ENCODE peak calls at places on chromosomes 3 and 15, in ten cellular contexts. One of them, this sample, is unnamed.

GRCh38 chr3:189331002-189331418 is 159.2 kb downstream of the TPRG1 start:
- DNase-seq in uterus: no peak
- DNase-seq in GM10248: no peak
- DNase-seq in heart right ventricle: no peak
- DNase-seq in activated CD8-positive, alpha-beta T cell treated with anti-CD3 and anti-CD28 coated beads for 36 hours: peak
- DNase-seq in fibroblast of lung: no peak
- DNase-seq in retinal pigment epithelial cell: no peak
- DNase-seq in prostate gland: no peak
- DNase-seq in astrocyte of the spinal cord: peak
- DNase-seq in GM20000: no peak
- DNase-seq in this sample: no peak

GRCh38 chr3:121231872-121232271 is 313.9 kb downstream of the POLQ start:
- DNase-seq in activated CD8-positive, alpha-beta T cell treated with anti-CD3 and anti-CD28 coated beads for 36 hours: no peak
- DNase-seq in fibroblast of lung: no peak
- DNase-seq in GM20000: no peak
- DNase-seq in uterus: no peak
- DNase-seq in retinal pigment epithelial cell: no peak
- DNase-seq in GM10248: no peak
- DNase-seq in heart right ventricle: no peak
- DNase-seq in prostate gland: no peak
- DNase-seq in astrocyte of the spinal cord: no peak
- DNase-seq in this sample: no peak

GRCh38 chr3:139265131-139266016 is 78.4 kb upstream of the MRPS22 start:
- DNase-seq in prostate gland: no peak
- DNase-seq in retinal pigment epithelial cell: no peak
- DNase-seq in astrocyte of the spinal cord: no peak
- DNase-seq in heart right ventricle: no peak
- DNase-seq in GM20000: no peak
- DNase-seq in GM10248: no peak
- DNase-seq in activated CD8-positive, alpha-beta T cell treated with anti-CD3 and anti-CD28 coated beads for 36 hours: no peak
- DNase-seq in uterus: no peak
- DNase-seq in fibroblast of lung: no peak
- DNase-seq in this sample: peak

GRCh38 chr3:156739976-156740375 is 65.6 kb downstream of the TIPARP start:
- DNase-seq in activated CD8-positive, alpha-beta T cell treated with anti-CD3 and anti-CD28 coated beads for 36 hours: no peak
- DNase-seq in GM10248: no peak
- DNase-seq in fibroblast of lung: no peak
- DNase-seq in uterus: no peak
- DNase-seq in GM20000: no peak
- DNase-seq in astrocyte of the spinal cord: no peak
- DNase-seq in heart right ventricle: no peak
- DNase-seq in prostate gland: no peak
- DNase-seq in retinal pigment epithelial cell: no peak
- DNase-seq in this sample: no peak

GRCh38 chr15:57743424-57743823 is 36.9 kb downstream of the POLR2M start:
- DNase-seq in GM10248: no peak
- DNase-seq in uterus: no peak
- DNase-seq in fibroblast of lung: no peak
- DNase-seq in prostate gland: no peak
- DNase-seq in activated CD8-positive, alpha-beta T cell treated with anti-CD3 and anti-CD28 coated beads for 36 hours: no peak
- DNase-seq in astrocyte of the spinal cord: no peak
- DNase-seq in heart right ventricle: no peak
- DNase-seq in retinal pigment epithelial cell: no peak
- DNase-seq in GM20000: peak
- DNase-seq in this sample: no peak

GRCh38 chr15:63250312-63250965 is 27.0 kb upstream of the APH1B start:
- DNase-seq in prostate gland: no peak
- DNase-seq in uterus: no peak
- DNase-seq in retinal pigment epithelial cell: no peak
- DNase-seq in GM10248: no peak
- DNase-seq in fibroblast of lung: peak
- DNase-seq in GM20000: no peak
- DNase-seq in heart right ventricle: no peak
- DNase-seq in astrocyte of the spinal cord: peak
- DNase-seq in activated CD8-positive, alpha-beta T cell treated with anti-CD3 and anti-CD28 coated beads for 36 hours: no peak
- DNase-seq in this sample: no peak

GRCh38 chr15:95684693-95685115 is 645.8 kb upstream of the NR2F2 start:
- DNase-seq in GM20000: no peak
- DNase-seq in fibroblast of lung: peak
- DNase-seq in retinal pigment epithelial cell: peak
- DNase-seq in prostate gland: no peak
- DNase-seq in uterus: no peak
- DNase-seq in activated CD8-positive, alpha-beta T cell treated with anti-CD3 and anti-CD28 coated beads for 36 hours: no peak
- DNase-seq in GM10248: no peak
- DNase-seq in astrocyte of the spinal cord: peak
- DNase-seq in heart right ventricle: no peak
- DNase-seq in this sample: no peak

GRCh38 chr15:66630801-66631351 is 65.1 kb upstream of the LCTL start:
- DNase-seq in prostate gland: no peak
- DNase-seq in uterus: no peak
- DNase-seq in heart right ventricle: no peak
- DNase-seq in retinal pigment epithelial cell: no peak
- DNase-seq in GM20000: no peak
- DNase-seq in fibroblast of lung: no peak
- DNase-seq in GM10248: no peak
- DNase-seq in astrocyte of the spinal cord: no peak
- DNase-seq in activated CD8-positive, alpha-beta T cell treated with anti-CD3 and anti-CD28 coated beads for 36 hours: no peak
- DNase-seq in this sample: no peak

GRCh38 chr15:31338879-31339557 is 12.4 kb downstream of the KLF13 start:
- DNase-seq in heart right ventricle: peak
- DNase-seq in activated CD8-positive, alpha-beta T cell treated with anti-CD3 and anti-CD28 coated beads for 36 hours: peak
- DNase-seq in uterus: peak
- DNase-seq in GM10248: peak
- DNase-seq in prostate gland: no peak
- DNase-seq in fibroblast of lung: peak
- DNase-seq in retinal pigment epithelial cell: no peak
- DNase-seq in GM20000: peak
- DNase-seq in astrocyte of the spinal cord: peak
- DNase-seq in this sample: no peak

GRCh38 chr3:64220161-64220560 is 5.1 kb downstream of the PRICKLE2 start:
- DNase-seq in activated CD8-positive, alpha-beta T cell treated with anti-CD3 and anti-CD28 coated beads for 36 hours: no peak
- DNase-seq in retinal pigment epithelial cell: peak
- DNase-seq in fibroblast of lung: peak
- DNase-seq in prostate gland: no peak
- DNase-seq in GM10248: no peak
- DNase-seq in astrocyte of the spinal cord: peak
- DNase-seq in uterus: no peak
- DNase-seq in heart right ventricle: no peak
- DNase-seq in GM20000: no peak
- DNase-seq in this sample: no peak

GRCh38 chr15:84721381-84721780 is 5.4 kb upstream of the SEC11A start:
- DNase-seq in GM20000: no peak
- DNase-seq in prostate gland: no peak
- DNase-seq in GM10248: no peak
- DNase-seq in activated CD8-positive, alpha-beta T cell treated with anti-CD3 and anti-CD28 coated beads for 36 hours: no peak
- DNase-seq in heart right ventricle: no peak
- DNase-seq in retinal pigment epithelial cell: no peak
- DNase-seq in uterus: no peak
- DNase-seq in astrocyte of the spinal cord: no peak
- DNase-seq in fibroblast of lung: no peak
- DNase-seq in this sample: no peak

GRCh38 chr15:72086010-72086697 is 31.8 kb downstream of the MYO9A start:
- DNase-seq in GM10248: no peak
- DNase-seq in uterus: no peak
- DNase-seq in heart right ventricle: no peak
- DNase-seq in retinal pigment epithelial cell: no peak
- DNase-seq in activated CD8-positive, alpha-beta T cell treated with anti-CD3 and anti-CD28 coated beads for 36 hours: no peak
- DNase-seq in GM20000: no peak
- DNase-seq in astrocyte of the spinal cord: no peak
- DNase-seq in fibroblast of lung: no peak
- DNase-seq in prostate gland: no peak
- DNase-seq in this sample: no peak

GRCh38 chr15:31214864-31215489 is 111.7 kb upstream of the KLF13 start:
- DNase-seq in prostate gland: peak
- DNase-seq in GM20000: no peak
- DNase-seq in heart right ventricle: peak
- DNase-seq in astrocyte of the spinal cord: no peak
- DNase-seq in uterus: peak
- DNase-seq in fibroblast of lung: peak
- DNase-seq in GM10248: no peak
- DNase-seq in activated CD8-positive, alpha-beta T cell treated with anti-CD3 and anti-CD28 coated beads for 36 hours: no peak
- DNase-seq in retinal pigment epithelial cell: no peak
- DNase-seq in this sample: peak

GRCh38 chr3:148643389-148643840 is 54.3 kb upstream of the AGTR1 start:
- DNase-seq in retinal pigment epithelial cell: peak
- DNase-seq in GM10248: no peak
- DNase-seq in astrocyte of the spinal cord: peak
- DNase-seq in prostate gland: no peak
- DNase-seq in activated CD8-positive, alpha-beta T cell treated with anti-CD3 and anti-CD28 coated beads for 36 hours: no peak
- DNase-seq in uterus: no peak
- DNase-seq in fibroblast of lung: peak
- DNase-seq in GM20000: no peak
- DNase-seq in heart right ventricle: no peak
- DNase-seq in this sample: no peak

DNA sequence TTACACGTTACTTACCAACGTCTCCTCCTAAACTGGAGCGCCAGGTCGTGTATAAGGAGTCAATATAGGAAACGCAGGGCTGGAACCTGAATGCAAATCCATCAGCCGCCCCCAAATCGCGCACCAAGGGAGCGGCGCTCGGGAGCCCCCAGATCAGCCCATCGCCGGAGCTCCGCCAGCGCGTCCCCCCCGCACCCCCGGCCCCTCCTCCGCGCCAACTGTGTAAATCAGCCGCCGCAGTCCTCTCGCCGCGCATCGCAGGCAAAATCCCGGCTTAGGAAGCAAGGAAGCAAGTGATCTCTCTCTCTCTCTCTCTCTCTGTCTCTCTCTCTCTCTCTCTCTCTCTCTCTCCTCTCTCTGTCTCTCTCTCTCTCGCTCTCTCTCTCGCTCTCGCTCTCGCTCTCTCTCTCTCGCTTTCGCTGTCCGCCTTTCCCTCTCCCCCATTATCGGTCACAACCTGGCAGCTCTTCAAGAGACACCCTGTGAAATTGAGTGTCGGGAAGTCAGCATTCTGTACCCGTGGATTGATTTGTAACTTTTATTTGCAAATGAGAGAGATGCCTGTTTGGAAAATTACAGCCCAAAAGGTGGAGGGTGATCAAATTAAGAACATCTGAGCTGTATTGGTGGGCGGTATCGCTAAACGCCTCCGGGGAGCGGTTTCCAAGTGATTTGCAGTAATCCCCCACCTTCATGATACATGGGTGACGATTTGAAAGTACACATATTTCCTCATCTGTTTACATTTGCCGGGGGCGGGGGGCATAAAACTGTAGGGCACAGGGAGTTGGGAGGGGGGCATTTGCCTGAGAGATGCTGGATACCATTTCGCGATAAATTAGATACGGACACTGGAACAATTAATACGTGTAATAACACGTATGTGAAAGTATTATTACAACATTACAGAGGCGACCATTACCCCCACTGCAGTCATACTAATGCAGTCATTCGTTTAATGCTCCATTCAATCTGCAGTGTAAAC is 685 bp upstream of the SLITRK3 start:
- DNase-seq in uterus: peak
- DNase-seq in GM10248: peak
- DNase-seq in astrocyte of the spinal cord: no peak
- DNase-seq in fibroblast of lung: peak
- DNase-seq in GM20000: no peak
- DNase-seq in heart right ventricle: no peak
- DNase-seq in prostate gland: no peak
- DNase-seq in retinal pigment epithelial cell: no peak
- DNase-seq in activated CD8-positive, alpha-beta T cell treated with anti-CD3 and anti-CD28 coated beads for 36 hours: no peak
- DNase-seq in this sample: no peak
- TF ChIP-seq CTCF in uterus: no peak
- TF ChIP-seq CTCF in GM10248: no peak
- TF ChIP-seq CTCF in astrocyte of the spinal cord: no peak
- TF ChIP-seq CTCF in fibroblast of lung: no peak
- TF ChIP-seq CTCF in GM20000: no peak
- TF ChIP-seq CTCF in heart right ventricle: no peak
- TF ChIP-seq CTCF in prostate gland: no peak
- TF ChIP-seq CTCF in retinal pigment epithelial cell: no peak
- TF ChIP-seq CTCF in activated CD8-positive, alpha-beta T cell treated with anti-CD3 and anti-CD28 coated beads for 36 hours: no peak
- TF ChIP-seq CTCF in this sample: no peak

GRCh38 chr15:76196286-76196948 is 114.9 kb downstream of the ETFA start:
- DNase-seq in fibroblast of lung: peak
- DNase-seq in GM20000: no peak
- DNase-seq in GM10248: no peak
- DNase-seq in heart right ventricle: peak
- DNase-seq in astrocyte of the spinal cord: peak
- DNase-seq in uterus: peak
- DNase-seq in retinal pigment epithelial cell: peak
- DNase-seq in activated CD8-positive, alpha-beta T cell treated with anti-CD3 and anti-CD28 coated beads for 36 hours: no peak
- DNase-seq in prostate gland: peak
- DNase-seq in this sample: no peak
- TF ChIP-seq CTCF in fibroblast of lung: no peak
- TF ChIP-seq CTCF in GM20000: no peak
- TF ChIP-seq CTCF in GM10248: no peak
- TF ChIP-seq CTCF in heart right ventricle: no peak
- TF ChIP-seq CTCF in astrocyte of the spinal cord: no peak
- TF ChIP-seq CTCF in uterus: no peak
- TF ChIP-seq CTCF in retinal pigment epithelial cell: no peak
- TF ChIP-seq CTCF in activated CD8-positive, alpha-beta T cell treated with anti-CD3 and anti-CD28 coated beads for 36 hours: no peak
- TF ChIP-seq CTCF in prostate gland: no peak
- TF ChIP-seq CTCF in this sample: no peak

GRCh38 chr3:176514297-176514696 is 683.0 kb downstream of the TBL1XR1 start:
- DNase-seq in retinal pigment epithelial cell: no peak
- DNase-seq in fibroblast of lung: peak
- DNase-seq in activated CD8-positive, alpha-beta T cell treated with anti-CD3 and anti-CD28 coated beads for 36 hours: peak
- DNase-seq in GM20000: no peak
- DNase-seq in prostate gland: peak
- DNase-seq in heart right ventricle: no peak
- DNase-seq in astrocyte of the spinal cord: peak
- DNase-seq in GM10248: no peak
- DNase-seq in uterus: no peak
- DNase-seq in this sample: no peak
- TF ChIP-seq CTCF in retinal pigment epithelial cell: peak
- TF ChIP-seq CTCF in fibroblast of lung: peak
- TF ChIP-seq CTCF in activated CD8-positive, alpha-beta T cell treated with anti-CD3 and anti-CD28 coated beads for 36 hours: peak
- TF ChIP-seq CTCF in GM20000: no peak
- TF ChIP-seq CTCF in prostate gland: peak
- TF ChIP-seq CTCF in heart right ventricle: peak
- TF ChIP-seq CTCF in astrocyte of the spinal cord: peak
- TF ChIP-seq CTCF in GM10248: peak
- TF ChIP-seq CTCF in uterus: no peak
- TF ChIP-seq CTCF in this sample: no peak

DNA sequence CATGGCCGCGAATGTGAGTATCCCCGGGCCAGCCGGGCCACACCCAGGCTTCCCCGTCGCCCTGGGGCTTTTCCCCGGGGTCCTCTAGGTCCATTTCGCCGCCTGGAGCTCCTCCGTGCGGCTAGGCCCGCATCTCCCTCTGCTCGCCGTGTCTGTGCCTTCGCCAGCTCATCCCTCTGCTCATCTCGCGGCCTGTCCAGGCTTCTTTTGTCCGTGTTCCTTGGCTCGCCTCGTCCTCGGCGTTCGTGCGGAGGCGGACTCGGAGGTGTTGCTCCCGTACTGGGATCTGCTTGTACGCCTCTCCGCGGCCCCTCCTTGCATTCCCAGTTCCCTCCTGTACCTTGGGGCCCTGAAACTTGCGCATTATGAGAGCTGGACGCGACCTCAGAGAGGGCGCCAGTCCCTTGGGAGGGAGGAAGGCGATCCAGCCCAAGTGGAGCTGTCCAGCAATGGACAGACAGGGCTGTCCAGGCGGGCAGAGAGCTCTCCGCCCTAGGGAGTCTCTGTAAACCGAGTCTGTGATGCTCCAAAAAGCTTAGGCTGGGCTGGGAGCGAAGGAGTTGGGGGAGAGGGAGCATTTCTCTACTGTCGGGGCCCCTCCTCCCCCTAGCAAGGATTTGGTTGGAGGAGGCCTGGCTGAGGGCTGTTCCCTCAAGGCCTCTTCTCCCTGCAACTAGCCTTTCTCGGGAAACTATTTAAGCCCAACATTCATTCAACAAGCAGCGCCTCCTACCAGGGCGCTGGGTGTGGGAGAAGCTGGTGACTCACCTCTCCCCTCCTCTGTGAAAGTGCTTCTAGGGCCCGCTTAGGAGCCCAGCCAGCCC is 553 bp downstream of the TMEM43 start:
- DNase-seq in astrocyte of the spinal cord: peak
- DNase-seq in prostate gland: peak
- DNase-seq in retinal pigment epithelial cell: peak
- DNase-seq in uterus: peak
- DNase-seq in GM20000: peak
- DNase-seq in fibroblast of lung: peak
- DNase-seq in GM10248: peak
- DNase-seq in activated CD8-positive, alpha-beta T cell treated with anti-CD3 and anti-CD28 coated beads for 36 hours: peak
- DNase-seq in heart right ventricle: peak
- DNase-seq in this sample: peak
- TF ChIP-seq CTCF in astrocyte of the spinal cord: peak
- TF ChIP-seq CTCF in prostate gland: no peak
- TF ChIP-seq CTCF in retinal pigment epithelial cell: peak
- TF ChIP-seq CTCF in uterus: no peak
- TF ChIP-seq CTCF in GM20000: no peak
- TF ChIP-seq CTCF in fibroblast of lung: peak
- TF ChIP-seq CTCF in GM10248: no peak
- TF ChIP-seq CTCF in activated CD8-positive, alpha-beta T cell treated with anti-CD3 and anti-CD28 coated beads for 36 hours: no peak
- TF ChIP-seq CTCF in heart right ventricle: peak
- TF ChIP-seq CTCF in this sample: no peak